ENCODE peak calls at places on chromosomes 5 and 9, in nine cellular contexts. E is Peyer's patch; I is brain microvascular endothelial cell; O is kidney; G is uterus; Z is lung; K is substantia nigra; S is CD8-positive, alpha-beta T cell; N is H9. B is an unnamed sample.

GRCh38 chr9:123349691-123350480 is 6.1 kb upstream of the CRB2 start:
- DNase-seq in E (no peak), I (peak; percentile 45), O (no peak), G (no peak), Z (peak; percentile 50), K (peak; percentile 50), S (peak; percentile 79), N (peak; percentile 82), B (peak; percentile 33)

GRCh38 chr5:52692618-52693017 is 95.1 kb upstream of the ITGA1 start:
- DNase-seq in E (no peak), I (no peak), O (no peak), G (no peak), Z (no peak), K (no peak), S (no peak), N (no peak), B (no peak)

GRCh38 chr5:132773114-132773513 is 3.9 kb downstream of the SEPTIN8 start:
- DNase-seq in E (no peak), I (no peak), O (no peak), G (no peak), Z (no peak), K (peak; percentile 29), S (no peak), N (no peak), B (no peak)

GRCh38 chr9:128081052-128081451 is 13.0 kb downstream of the SLC25A25 start:
- DNase-seq in E (no peak), I (peak; percentile 91), O (peak; percentile 84), G (peak; percentile 80), Z (no peak), K (no peak), S (no peak), N (no peak), B (no peak)

GRCh38 chr5:132662925-132663770 is 5.2 kb downstream of the IL13 start:
- DNase-seq in E (no peak), I (no peak), O (no peak), G (no peak), Z (no peak), K (no peak), S (peak; percentile 54), N (no peak), B (no peak)

GRCh38 chr9:72038890-72039410 is 21.5 kb downstream of the C9orf57 start:
- DNase-seq in E (peak; percentile 84), I (peak; percentile 65), O (peak; percentile 83), G (peak; percentile 68), Z (peak; percentile 80), K (peak; percentile 75), S (peak; percentile 78), N (peak; percentile 91), B (peak; percentile 18)

GRCh38 chr5:100517301-100517974 is 17.7 kb upstream of the FAM174A start:
- DNase-seq in E (peak; percentile 45), I (no peak), O (no peak), G (no peak), Z (peak; percentile 75), K (no peak), S (no peak), N (peak; percentile 74), B (no peak)

GRCh38 chr5:27598576-27598975 is 560.2 kb upstream of the CDH9 start:
- DNase-seq in E (no peak), I (peak; percentile 39), O (no peak), G (no peak), Z (no peak), K (no peak), S (no peak), N (no peak), B (no peak)

GRCh38 chr9:98334796-98335195 is 79.3 kb upstream of the TBC1D2 start:
- DNase-seq in E (no peak), I (no peak), O (no peak), G (no peak), Z (no peak), K (no peak), S (no peak), N (no peak), B (no peak)

GRCh38 chr5:160188151-160188967 is 40.9 kb upstream of the FABP6 start:
- DNase-seq in E (peak; percentile 73), I (peak; percentile 78), O (peak; percentile 86), G (peak; percentile 65), Z (peak; percentile 56), K (peak; percentile 12), S (no peak), N (peak; percentile 79), B (no peak)

GRCh38 chr5:15577831-15578230 is 77.9 kb downstream of the FBXL7 start:
- DNase-seq in E (no peak), I (no peak), O (no peak), G (no peak), Z (no peak), K (no peak), S (no peak), N (no peak), B (no peak)

GRCh38 chr9:15622596-15622995 is 69.8 kb downstream of the CCDC171 start:
- DNase-seq in E (no peak), I (no peak), O (no peak), G (no peak), Z (no peak), K (no peak), S (no peak), N (no peak), B (no peak)

GRCh38 chr5:139678751-139679750 is 30.9 kb downstream of the CXXC5 start:
- DNase-seq in E (no peak), I (no peak), O (peak; percentile 69), G (no peak), Z (no peak), K (peak; percentile 54), S (no peak), N (no peak), B (no peak)
- H3K27ac ChIP-seq in E (no peak overlapping the region), I (no peak overlapping the region), O (peak overlapping the region; percentile 56), G (no peak overlapping the region), Z (no peak overlapping the region), K (peak overlapping the region; percentile 100), S (no peak overlapping the region), N (no peak overlapping the region), B (peak overlapping the region; percentile 98)

DNA sequence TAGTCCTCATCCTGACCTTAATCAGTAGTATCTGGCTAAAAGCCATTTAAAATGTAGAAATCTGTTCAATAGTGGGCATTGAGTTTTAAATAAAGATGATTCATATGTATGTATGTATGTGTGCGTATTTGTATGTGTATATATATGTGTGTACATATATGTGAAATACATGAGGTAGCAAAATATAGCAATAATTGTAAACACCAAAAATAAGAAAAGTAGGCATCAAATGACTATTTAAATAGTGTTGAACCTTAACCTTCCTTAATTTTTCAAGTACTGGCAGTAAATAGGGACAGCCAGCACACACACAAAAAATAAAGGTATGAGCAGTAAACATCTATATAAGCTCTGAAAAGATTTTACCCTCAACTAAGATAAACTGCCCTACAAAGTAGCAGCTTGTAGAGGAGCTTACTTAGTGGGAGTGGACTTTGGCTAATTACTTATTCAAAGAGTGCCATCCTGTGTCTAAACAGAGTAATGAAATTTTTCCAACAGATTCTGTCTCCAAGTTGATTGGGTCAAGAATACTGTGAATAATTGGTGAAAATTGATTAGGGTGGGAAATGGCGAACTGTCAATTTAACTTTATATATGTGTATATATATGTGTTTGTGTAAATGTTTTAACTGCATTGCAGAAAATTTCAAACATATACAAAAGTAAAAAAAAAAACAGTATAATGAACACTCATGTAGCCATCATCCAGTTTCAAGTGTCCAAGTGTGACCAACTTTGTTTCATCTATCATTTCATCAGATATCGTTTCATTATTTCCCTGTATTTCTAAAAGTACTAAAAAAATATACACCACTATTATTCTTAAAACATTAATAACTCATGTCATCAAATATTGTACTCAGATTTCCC is 2.0 kb upstream of the ADAMTS6 start:
- DNase-seq in E (no peak), I (peak; percentile 32), O (no peak), G (no peak), Z (no peak), K (no peak), S (no peak), N (no peak), B (no peak)
- H3K27ac ChIP-seq in E (peak overlapping the region; percentile 67), I (peak overlapping the region; percentile 97), O (peak overlapping the region; percentile 68), G (peak overlapping the region; percentile 99), Z (peak overlapping the region; percentile 96), K (peak overlapping the region; percentile 71), S (peak overlapping the region; percentile 74), N (no peak overlapping the region), B (peak overlapping the region; percentile 85)

DNA sequence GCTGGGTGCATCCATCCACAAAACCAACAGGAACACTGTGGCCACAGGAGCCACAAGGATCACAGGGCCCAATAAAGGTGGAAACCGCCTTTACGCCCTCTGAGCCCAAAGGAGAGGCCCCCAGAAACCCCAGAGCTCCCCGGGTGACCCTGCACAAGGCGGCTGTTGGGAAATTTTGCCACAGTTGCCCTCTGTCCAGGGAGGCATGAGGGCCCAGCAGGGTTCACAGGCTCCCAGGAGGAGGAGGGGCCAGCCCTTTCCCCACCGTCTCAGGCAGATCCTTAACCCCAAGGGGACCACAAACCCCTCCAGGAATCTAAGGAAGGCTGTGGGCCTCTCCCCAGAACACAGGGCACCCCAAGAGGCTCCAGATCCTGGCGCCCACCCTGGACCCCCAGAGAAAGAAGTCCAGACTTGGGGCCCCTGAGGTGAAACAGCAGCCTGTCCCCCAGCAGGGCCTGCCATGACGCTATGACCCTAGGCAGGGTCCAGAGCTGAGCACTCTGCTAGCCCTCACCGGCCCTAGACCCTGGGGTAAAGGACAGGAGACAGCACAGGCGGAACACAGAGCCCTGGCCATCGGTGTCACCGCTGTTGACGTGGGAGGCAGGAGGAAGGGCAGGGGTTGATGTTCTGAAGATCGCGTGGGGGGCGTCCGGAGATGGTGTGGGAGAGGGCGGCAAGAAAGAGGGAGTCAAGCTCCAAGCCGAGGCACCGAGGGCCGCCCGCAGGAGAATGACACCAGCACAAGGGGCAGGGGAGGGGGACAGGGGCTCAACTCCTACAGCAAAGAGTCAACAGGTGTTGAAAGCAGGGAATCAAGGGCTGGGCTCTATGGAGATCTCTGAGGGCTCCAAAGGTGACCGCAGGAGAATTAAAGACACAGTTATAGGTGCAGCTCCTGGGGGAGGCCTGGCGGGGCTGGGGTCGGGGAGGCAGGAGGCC is 97.5 kb downstream of the VAV2 start:
- DNase-seq in E (no peak), I (no peak), O (no peak), G (no peak), Z (no peak), K (no peak), S (no peak), N (no peak), B (no peak)
- H3K27ac ChIP-seq in E (no peak overlapping the region), I (no peak overlapping the region), O (no peak overlapping the region), G (no peak overlapping the region), Z (no peak overlapping the region), K (no peak overlapping the region), S (no peak overlapping the region), N (no peak overlapping the region), B (no peak overlapping the region)

GRCh38 chr5:57843016-57843402 is 360.4 kb upstream of the ACTBL2 start:
- DNase-seq in E (no peak), I (no peak), O (no peak), G (no peak), Z (no peak), K (no peak), S (no peak), N (no peak), B (no peak)

GRCh38 chr5:57844410-57844809 is 361.8 kb upstream of the ACTBL2 start:
- DNase-seq in E (no peak), I (no peak), O (no peak), G (peak; percentile 43), Z (no peak), K (no peak), S (no peak), N (no peak), B (no peak)

GRCh38 chr5:57845025-57845424 is 362.4 kb upstream of the ACTBL2 start:
- DNase-seq in E (no peak), I (no peak), O (no peak), G (no peak), Z (no peak), K (no peak), S (no peak), N (no peak), B (no peak)

GRCh38 chr5:57841671-57842375 is 359.2 kb upstream of the ACTBL2 start:
- DNase-seq in E (no peak), I (peak; percentile 96), O (no peak), G (no peak), Z (no peak), K (no peak), S (no peak), N (peak; percentile 80), B (no peak)

GRCh38 chr5:57842376-57843015 is 359.9 kb upstream of the ACTBL2 start:
- DNase-seq in E (no peak), I (no peak), O (no peak), G (no peak), Z (no peak), K (no peak), S (no peak), N (no peak), B (no peak)
- H3K27ac ChIP-seq in E (no peak overlapping the region), I (peak overlapping the region; percentile 93), O (no peak overlapping the region), G (no peak overlapping the region), Z (no peak overlapping the region), K (no peak overlapping the region), S (no peak overlapping the region), N (no peak overlapping the region), B (no peak overlapping the region)

B was measured in caudate nucleus.